ENCODE peak calls at places on chromosomes 2 and 18, in five cellular contexts. D is cardiac muscle cell, I is HCT116, W is fibroblast of lung, G is vagina. E is an unnamed sample. For H3K36me3, the result is how much of the 10 kb centered on the place peaks cover.

GRCh38 chr2:15191801-15192200 is 369.3 kb downstream of the NBAS start:
- DNase-seq in D (no peak), I (peak), W (no peak), G (no peak), E (no peak)

GRCh38 chr2:34025196-34025595 is 426.1 kb upstream of the FAM98A start:
- DNase-seq in D (no peak), I (no peak), W (no peak), G (no peak), E (no peak)

GRCh38 chr2:2326653-2327052 is 4.4 kb downstream of the MYT1L start:
- DNase-seq in D (no peak), I (no peak), W (no peak), G (no peak), E (no peak)

GRCh38 chr18:41829648-41830516 is 125.2 kb upstream of the PIK3C3 start:
- DNase-seq in D (peak), I (no peak), W (no peak), G (no peak), E (no peak)

GRCh38 chr2:207767461-207768167 is 2.1 kb downstream of the FZD5 start:
- DNase-seq in D (peak), I (no peak), W (peak), G (no peak), E (no peak)

GRCh38 chr18:2985628-2986027 is 27.3 kb downstream of the LPIN2 start:
- DNase-seq in D (peak), I (peak), W (peak), G (no peak), E (no peak)

GRCh38 chr2:241772063-241772499 is 4.5 kb upstream of the GAL3ST2 start:
- DNase-seq in D (no peak), I (no peak), W (no peak), G (no peak), E (no peak)

GRCh38 chr18:48920408-48921038 is 30.2 kb downstream of the SMAD7 start:
- DNase-seq in D (no peak), I (no peak), W (no peak), G (peak), E (no peak)

GRCh38 chr2:44778671-44779476 is 162.6 kb upstream of the SIX3 start:
- DNase-seq in D (no peak), I (no peak), W (no peak), G (no peak), E (no peak)

GRCh38 chr2:66700181-66700686 is 265.3 kb downstream of the MEIS1 start:
- DNase-seq in D (no peak), I (no peak), W (no peak), G (no peak), E (no peak)

GRCh38 chr2:64284751-64285150 is 140.5 kb upstream of the PELI1 start:
- DNase-seq in D (no peak), I (no peak), W (no peak), G (no peak), E (no peak)

GRCh38 chr2:212147921-212148513 is 390.6 kb downstream of the ERBB4 start:
- DNase-seq in D (peak), I (no peak), W (no peak), G (no peak), E (no peak)

GRCh38 chr2:25383806-25384205 is 42.1 kb upstream of the DNMT3A start:
- DNase-seq in D (no peak), I (no peak), W (no peak), G (no peak), E (no peak)

GRCh38 chr2:121076885-121077549 is 208.0 kb downstream of the TFCP2L1 start:
- DNase-seq in D (peak), I (peak), W (peak), G (no peak), E (no peak)

GRCh38 chr18:22567794-22568193 is 150.1 kb upstream of the CTAGE1 start:
- DNase-seq in D (no peak), I (peak), W (no peak), G (no peak), E (no peak)

GRCh38 chr2:98669675-98670074 is 61.3 kb downstream of the MGAT4A start:
- DNase-seq in D (peak), I (no peak), W (peak), G (no peak), E (no peak)

GRCh38 chr2:120262761-120263428 is 10.2 kb downstream of the RALB start:
- DNase-seq in D (peak), I (no peak), W (peak), G (no peak), E (no peak)

GRCh38 chr2:133040175-133040574 is 370.2 kb upstream of the LYPD1 start:
- DNase-seq in D (no peak), I (no peak), W (peak), G (no peak), E (peak)

GRCh38 chr2:20135631-20136050 is 84.2 kb upstream of the LAPTM4A start:
- DNase-seq in D (peak), I (peak), W (peak), G (no peak), E (no peak)

GRCh38 chr18:21660078-21660477 is 44.5 kb downstream of the ABHD3 start:
- DNase-seq in D (no peak), I (no peak), W (no peak), G (no peak), E (no peak)

GRCh38 chr2:230131366-230131765 is 62.6 kb upstream of the SLC16A14 start:
- DNase-seq in D (no peak), I (no peak), W (no peak), G (no peak), E (no peak)
- H3K4me3 ChIP-seq in D (no peak), I (peak), W (no peak), G (no peak), E (no peak)

GRCh38 chr2:71886241-71886640 is 261.4 kb downstream of the CYP26B1 start:
- DNase-seq in D (no peak), I (no peak), W (peak), G (peak), E (no peak)

GRCh38 chr2:71887196-71887595 is 260.5 kb downstream of the CYP26B1 start:
- DNase-seq in D (no peak), I (no peak), W (no peak), G (peak), E (no peak)

GRCh38 chr2:71889991-71890684 is 257.5 kb downstream of the CYP26B1 start:
- DNase-seq in D (peak), I (no peak), W (peak), G (peak), E (peak)

GRCh38 chr2:71891155-71891554 is 256.5 kb downstream of the CYP26B1 start:
- DNase-seq in D (no peak), I (no peak), W (no peak), G (peak), E (no peak)

DNA sequence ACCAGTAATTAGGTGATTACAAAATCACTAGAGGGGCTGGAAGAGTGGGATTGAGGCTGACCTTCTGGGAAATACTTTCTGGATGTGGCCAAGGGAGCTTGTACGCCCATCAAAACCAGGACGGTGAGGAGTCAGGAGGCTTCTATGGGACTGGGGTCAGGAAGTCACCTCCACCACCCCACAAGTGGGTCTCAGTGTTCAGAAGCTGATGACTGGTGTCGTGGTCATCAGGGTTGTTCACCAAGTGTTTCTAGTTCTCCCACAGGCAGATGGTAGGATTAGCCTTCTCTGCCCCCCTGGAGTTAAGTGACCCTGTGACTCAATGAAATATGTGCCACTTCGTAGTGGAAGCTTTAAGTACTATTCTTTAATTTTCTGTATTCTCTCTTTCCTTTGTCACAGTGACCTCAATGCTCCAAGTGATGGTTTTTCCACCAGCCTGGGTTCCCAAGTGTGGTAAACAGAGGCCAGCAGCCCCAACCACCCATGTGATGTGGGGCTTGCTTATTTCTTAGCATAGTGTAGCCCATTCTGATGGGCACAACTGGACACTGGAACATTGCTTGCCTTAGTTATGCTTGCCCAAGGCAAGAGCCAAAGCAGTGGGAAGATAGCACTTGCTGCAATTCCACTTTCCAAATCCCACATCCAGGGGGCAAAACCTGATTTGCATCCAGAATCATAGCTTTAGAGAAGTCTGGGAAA is 258.8 kb downstream of the CYP26B1 start:
- DNase-seq in D (no peak), I (no peak), W (no peak), G (peak), E (no peak)
- TF ChIP-seq CTCF in D (no peak), I (no peak), W (no peak), G (no peak), E (no peak)

GRCh38 chr2:74860079-74860478 is 26.2 kb downstream of the HK2 start:
- DNase-seq in D (no peak), I (no peak), W (no peak), G (no peak), E (no peak)
- H3K36me3 ChIP-seq in D (under half), I (under half), W (under half), G (under half), E (under half)

GRCh38 chr2:159150208-159150607 is 136.3 kb downstream of the WDSUB1 start:
- DNase-seq in D (peak), I (no peak), W (peak), G (no peak), E (no peak)
- H3K4me3 ChIP-seq in D (no peak), I (no peak), W (no peak), G (no peak), E (no peak)

DNA sequence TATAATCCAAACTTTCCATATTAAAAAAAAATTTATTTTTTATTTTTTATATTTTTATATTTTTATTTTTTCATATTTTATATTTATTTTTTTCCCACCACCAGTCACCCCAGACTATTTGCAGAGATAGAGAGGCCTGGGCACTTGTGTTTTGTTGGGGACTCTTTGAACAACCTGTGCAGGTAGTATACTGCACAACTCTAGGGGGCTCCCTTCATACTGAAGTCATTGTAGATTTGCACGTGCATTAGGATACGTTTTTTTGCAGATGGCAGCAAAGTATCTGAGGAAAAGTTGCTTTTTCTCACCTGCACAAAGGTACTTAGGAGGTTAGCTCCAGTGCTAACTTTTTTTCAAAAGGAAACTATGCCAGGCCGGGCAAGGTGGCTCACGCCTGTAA is 73.9 kb upstream of the TANC1 start:
- DNase-seq in D (no peak), I (no peak), W (no peak), G (no peak), E (no peak)
- TF ChIP-seq CTCF in D (no peak), I (no peak), W (no peak), G (no peak), E (no peak)

GRCh38 chr18:36798738-36799473 is 29.9 kb downstream of the TPGS2 start:
- DNase-seq in D (no peak), I (no peak), W (peak), G (no peak), E (no peak)
- H3K36me3 ChIP-seq in D (under half), I (under half), W (under half), G (half or more), E (under half)

GRCh38 chr2:187266147-187266546 is 181.9 kb downstream of the CALCRL start:
- DNase-seq in D (peak), I (no peak), W (no peak), G (no peak), E (no peak)

GRCh38 chr2:187264612-187265011 is 183.4 kb downstream of the CALCRL start:
- DNase-seq in D (peak), I (no peak), W (no peak), G (no peak), E (no peak)

GRCh38 chr2:187261705-187262104 is 186.3 kb downstream of the CALCRL start:
- DNase-seq in D (no peak), I (no peak), W (no peak), G (no peak), E (no peak)

GRCh38 chr2:187263675-187264580 is 184.1 kb downstream of the CALCRL start:
- DNase-seq in D (no peak), I (no peak), W (no peak), G (no peak), E (no peak)
- H3K4me3 ChIP-seq in D (no peak), I (no peak), W (no peak), G (no peak), E (no peak)

DNA sequence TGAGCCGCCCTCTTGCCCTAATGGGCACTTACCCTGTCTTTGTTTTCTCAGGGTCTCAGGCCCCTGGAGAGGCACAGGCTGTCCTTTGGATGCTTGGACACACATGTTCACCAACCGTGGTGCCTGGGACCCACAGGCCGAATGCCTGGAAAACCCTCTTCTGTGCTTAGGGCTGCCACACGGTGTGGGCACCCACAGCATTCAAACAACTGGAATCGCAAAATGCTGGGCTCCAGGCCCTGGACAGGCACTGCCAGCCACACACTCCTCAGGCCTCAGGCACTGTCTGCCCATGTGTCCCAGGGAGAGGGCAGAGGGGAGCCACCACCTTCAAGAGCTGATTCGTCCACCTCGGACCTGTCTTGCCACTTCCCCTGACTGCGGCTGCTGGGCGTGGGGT is 123.1 kb upstream of the ACKR3 start:
- DNase-seq in D (no peak), I (no peak), W (no peak), G (no peak), E (no peak)
- TF ChIP-seq CTCF in D (no peak), I (no peak), W (no peak), G (no peak), E (no peak)

GRCh38 chr2:54595161-54595803 is 128.2 kb upstream of the EML6 start:
- DNase-seq in D (no peak), I (no peak), W (no peak), G (no peak), E (no peak)
- H3K36me3 ChIP-seq in D (under half), I (under half), W (under half), G (under half), E (under half)

GRCh38 chr2:131120815-131121317 is 15.7 kb downstream of the PLEKHB2 start:
- DNase-seq in D (no peak), I (no peak), W (no peak), G (no peak), E (no peak)
- H3K4me3 ChIP-seq in D (no peak), I (no peak), W (no peak), G (no peak), E (no peak)

E was measured in BJ.